ENCODE peak calls at places on chromosomes 1 and 21, in four cellular contexts. E, X, S and O are unnamed samples.
A peak's percentile ranks its signal among the peaks of the same experiment; 100 is the strongest.

GRCh38 chr1:47786301-47786700 is 210.9 kb downstream of the TRABD2B start:
- DNase-seq in E (no peak), X (no peak), S (no peak), O (no peak)

GRCh38 chr1:51313268-51313852 is 17.0 kb downstream of the TTC39A start:
- DNase-seq in E (peak; percentile 46), X (no peak), S (no peak), O (no peak)

GRCh38 chr21:31623664-31624063 is 35.8 kb upstream of the SOD1 start:
- DNase-seq in E (no peak), X (no peak), S (no peak), O (no peak)

GRCh38 chr1:92366045-92366405 is 67.2 kb downstream of the RPAP2 start:
- DNase-seq in E (no peak), X (no peak), S (no peak), O (no peak)

GRCh38 chr1:25675729-25676476 is 59.3 kb downstream of the MAN1C1 start:
- DNase-seq in E (no peak), X (peak; percentile 70), S (peak; percentile 40), O (no peak)

GRCh38 chr1:21569820-21570527 is 60.8 kb downstream of the ALPL start:
- DNase-seq in E (no peak), X (no peak), S (no peak), O (no peak)

GRCh38 chr1:6700853-6701436 is 671 bp downstream of the DNAJC11 start:
- DNase-seq in E (no peak), X (peak; percentile 15), S (no peak), O (no peak)

GRCh38 chr1:204641936-204642335 is 43.6 kb downstream of the LRRN2 start:
- DNase-seq in E (no peak), X (no peak), S (no peak), O (no peak)

GRCh38 chr1:35568975-35569395 is 4.1 kb upstream of the TFAP2E start:
- DNase-seq in E (peak; percentile 88), X (peak; percentile 71), S (peak; percentile 78), O (peak; percentile 37)
- TF ChIP-seq POLR2AphosphoS5 in E (no peak), X (no peak), S (no peak), O (no peak)

DNA sequence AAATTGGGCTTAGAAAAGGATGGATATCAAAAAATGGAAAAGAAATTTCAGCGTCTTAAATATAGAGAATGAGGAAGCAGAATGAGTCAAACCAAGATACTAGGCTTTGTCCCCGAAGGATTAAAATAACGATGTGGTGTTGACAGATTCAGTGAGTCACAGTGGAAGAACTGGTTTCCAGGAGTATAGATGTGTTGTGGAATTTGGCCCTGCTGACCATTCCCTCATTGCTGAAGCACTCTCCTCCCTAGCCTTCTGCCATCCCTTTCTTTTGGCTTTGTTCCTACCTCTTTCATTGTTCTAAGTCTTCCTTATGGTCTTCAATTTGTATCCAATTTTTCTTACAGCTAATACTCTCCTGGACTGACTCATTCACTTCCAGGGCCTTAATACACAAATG is 23.1 kb upstream of the USP25 start:
- DNase-seq in E (no peak), X (no peak), S (peak; percentile 32), O (no peak)
- TF ChIP-seq POLR2AphosphoS5 in E (no peak), X (no peak), S (peak; percentile 55), O (no peak)

GRCh38 chr1:9910425-9911178 is 533 bp upstream of the CTNNBIP1 start:
- DNase-seq in E (peak; percentile 99), X (peak; percentile 96), S (peak; percentile 100), O (peak; percentile 91)
- TF ChIP-seq POLR2AphosphoS5 in E (peak; percentile 80), X (peak; percentile 47), S (peak; percentile 87), O (peak; percentile 76)

GRCh38 chr1:185291647-185292046 is 25.4 kb downstream of the IVNS1ABP start:
- DNase-seq in E (no peak), X (no peak), S (no peak), O (no peak)
- TF ChIP-seq POLR2AphosphoS5 in E (no peak), X (no peak), S (no peak), O (no peak)

DNA sequence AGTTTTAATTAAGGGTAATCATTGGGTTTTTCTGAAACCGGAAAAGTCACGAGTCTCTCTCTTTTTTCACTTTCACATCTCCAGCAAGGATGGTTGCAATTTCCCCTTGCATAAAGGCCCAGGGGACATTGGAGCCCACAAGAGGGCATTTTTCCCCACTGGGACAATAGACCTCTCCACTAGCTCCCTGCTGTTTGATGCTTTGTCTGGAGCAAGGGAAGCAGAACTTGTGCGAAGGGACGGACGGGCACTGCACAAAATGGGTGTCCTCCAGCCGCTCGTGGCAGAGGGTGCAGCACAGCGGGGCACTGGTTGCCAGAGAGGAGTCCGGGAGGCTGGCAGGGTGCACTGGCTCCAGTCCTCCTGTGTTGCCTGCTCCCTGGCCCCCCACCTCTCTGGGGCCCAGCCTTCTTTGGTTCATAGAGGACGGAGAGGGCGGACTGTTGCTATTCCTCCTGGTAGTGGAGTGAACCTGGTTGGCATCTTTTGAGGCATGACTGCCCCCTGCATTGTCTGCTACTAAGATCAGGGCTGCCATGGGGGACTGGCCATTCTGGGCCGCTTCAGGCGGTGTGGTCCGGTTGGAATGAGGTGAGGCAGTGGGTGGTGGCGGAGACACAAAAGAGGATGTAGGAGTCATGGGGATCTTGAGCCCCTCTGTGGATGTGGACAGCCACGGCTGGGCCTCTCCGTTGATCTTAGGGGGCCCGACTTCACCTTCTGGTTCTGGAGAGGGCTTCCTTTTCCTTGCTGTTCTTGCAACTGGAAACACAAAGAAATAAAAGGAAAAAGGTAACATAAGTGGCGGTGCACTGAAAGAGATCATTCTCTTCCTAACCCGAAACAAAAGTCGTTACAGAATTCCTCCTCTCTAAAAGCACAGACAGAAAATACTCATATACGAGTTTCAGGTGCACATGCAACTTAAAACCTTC is 2.6 kb downstream of the IRF2BP2 start:
- DNase-seq in E (no peak), X (no peak), S (peak; percentile 38), O (no peak)
- TF ChIP-seq POLR2AphosphoS5 in E (no peak), X (no peak), S (peak; percentile 53), O (no peak)

DNA sequence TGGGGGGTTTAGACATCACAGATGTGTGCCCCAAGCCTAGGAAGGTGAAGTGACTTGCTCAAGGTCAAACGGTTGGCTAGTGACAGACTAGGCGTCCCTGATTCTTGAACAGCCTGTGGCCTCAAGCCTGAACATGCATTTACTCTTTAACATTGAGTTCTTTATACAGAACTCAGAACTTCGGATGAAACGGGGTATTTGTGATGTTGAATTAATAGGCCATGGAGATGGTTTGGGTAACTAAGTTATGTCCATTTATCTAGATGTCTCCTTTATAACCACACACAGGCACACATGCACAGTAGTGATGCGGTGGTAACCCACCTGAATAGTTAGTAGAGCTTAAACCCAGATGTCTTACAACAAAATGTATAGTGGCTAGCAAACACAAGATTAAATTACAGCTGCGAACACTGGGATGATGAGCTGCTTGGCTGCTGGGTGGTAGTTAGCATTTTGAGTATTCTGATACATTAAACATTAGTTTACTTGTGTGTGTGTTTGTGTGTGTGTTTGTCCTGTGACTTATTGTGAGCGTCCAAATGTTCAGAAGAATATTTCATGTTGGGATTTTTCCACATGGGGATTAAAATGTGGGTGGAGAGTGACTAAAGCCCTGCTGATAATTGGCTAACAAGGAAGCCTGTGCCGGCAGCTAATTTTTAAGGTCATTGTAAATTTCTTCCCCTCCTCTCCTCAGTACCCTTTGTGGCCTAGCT is 2.3 kb downstream of the ATP1A1 start:
- DNase-seq in E (no peak), X (no peak), S (no peak), O (no peak)
- TF ChIP-seq POLR2AphosphoS5 in E (no peak), X (peak; percentile 65), S (no peak), O (no peak)

DNA sequence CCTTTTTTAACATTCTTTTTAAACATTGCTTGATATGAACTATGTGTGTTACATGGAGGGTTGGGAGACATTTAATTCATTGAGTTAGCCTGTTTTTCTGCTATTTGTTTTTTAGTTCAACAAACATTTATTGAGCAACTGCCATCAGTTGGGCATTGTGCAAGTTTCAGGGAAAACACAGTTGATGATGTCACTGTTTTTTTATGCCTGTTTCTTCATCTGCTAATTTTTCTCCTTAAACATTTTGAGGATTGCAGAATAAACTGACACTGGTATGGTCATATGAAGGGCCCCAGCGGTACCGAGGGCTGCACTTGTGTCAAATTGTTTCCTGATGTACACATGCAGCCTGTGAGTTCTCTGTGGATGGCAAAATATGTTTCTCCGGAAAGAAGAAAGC is 253.0 kb downstream of the FGGY start:
- DNase-seq in E (no peak), X (no peak), S (no peak), O (no peak)
- TF ChIP-seq POLR2AphosphoS5 in E (no peak), X (no peak), S (peak; percentile 50), O (no peak)

GRCh38 chr1:38919075-38919474 is 22.6 kb downstream of the RHBDL2 start:
- DNase-seq in E (peak; percentile 64), X (no peak), S (no peak), O (no peak)

GRCh38 chr1:38917337-38917736 is 24.3 kb downstream of the RHBDL2 start:
- DNase-seq in E (no peak), X (no peak), S (no peak), O (no peak)

GRCh38 chr1:38915352-38915948 is 26.2 kb downstream of the RHBDL2 start:
- DNase-seq in E (no peak), X (no peak), S (no peak), O (no peak)

GRCh38 chr1:38917772-38918171 is 23.9 kb downstream of the RHBDL2 start:
- DNase-seq in E (no peak), X (no peak), S (no peak), O (no peak)

GRCh38 chr1:38918568-38918967 is 23.1 kb downstream of the RHBDL2 start:
- DNase-seq in E (no peak), X (no peak), S (no peak), O (no peak)
- TF ChIP-seq POLR2AphosphoS5 in E (no peak), X (no peak), S (no peak), O (no peak)

GRCh38 chr1:18464665-18465050 is 16.1 kb upstream of the KLHDC7A start:
- DNase-seq in E (no peak), X (no peak), S (peak; percentile 91), O (no peak)

GRCh38 chr1:18461656-18462055 is 19.1 kb upstream of the KLHDC7A start:
- DNase-seq in E (no peak), X (no peak), S (peak; percentile 38), O (no peak)

GRCh38 chr1:18466676-18467075 is 14.1 kb upstream of the KLHDC7A start:
- DNase-seq in E (no peak), X (no peak), S (no peak), O (no peak)

GRCh38 chr1:18463063-18463462 is 17.7 kb upstream of the KLHDC7A start:
- DNase-seq in E (no peak), X (no peak), S (no peak), O (no peak)

DNA sequence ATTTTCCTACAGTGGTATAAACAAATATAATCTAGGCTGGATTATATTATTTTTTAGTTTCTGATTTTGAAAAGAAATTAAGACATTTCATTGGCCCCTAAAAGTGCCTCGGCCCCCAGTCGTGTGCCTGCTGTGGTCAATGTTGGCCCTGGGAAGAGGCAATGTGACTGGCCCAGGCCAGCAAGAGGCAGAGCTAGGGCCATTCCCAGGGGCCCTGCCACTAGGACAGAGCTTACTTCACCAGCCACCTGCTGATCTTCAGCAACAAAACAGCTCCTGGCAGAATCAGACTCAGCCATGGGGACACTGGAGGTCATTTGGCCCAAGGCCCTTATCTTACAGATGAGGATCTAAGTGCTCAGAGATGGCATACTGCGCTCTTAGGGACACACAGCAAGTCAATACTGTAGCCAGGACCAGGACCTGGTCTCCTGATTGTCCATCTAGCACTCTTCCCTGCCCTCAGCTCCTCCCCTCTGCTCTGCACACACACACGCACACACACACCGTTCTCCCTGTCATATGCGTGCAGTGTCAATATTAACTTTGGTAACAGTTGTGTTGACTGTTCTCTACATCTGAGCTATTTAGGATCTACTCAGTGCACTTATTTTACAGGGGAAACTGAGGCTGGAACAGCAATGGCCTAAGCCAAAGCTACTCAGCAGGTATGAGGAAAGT is 16.6 kb upstream of the KLHDC7A start:
- DNase-seq in E (no peak), X (no peak), S (peak; percentile 65), O (no peak)
- TF ChIP-seq POLR2AphosphoS5 in E (no peak), X (no peak), S (peak; percentile 56), O (no peak)

GRCh38 chr1:19436716-19437476 is 48.4 kb downstream of the CAPZB start:
- DNase-seq in E (no peak), X (no peak), S (peak; percentile 83), O (no peak)
- TF ChIP-seq POLR2AphosphoS5 in E (no peak), X (no peak), S (peak; percentile 48), O (no peak)